ENCODE peak calls at places on chromosomes 7 and 10, in seven cellular contexts. One of them, this sample, is unnamed.
A peak's percentile ranks its signal among the peaks of the same experiment; 100 is the strongest.

GRCh38 chr10:117216611-117217195 is 19.4 kb downstream of the KCNK18 start:
- DNase-seq in gastrocnemius medialis: peak; percentile 18
- DNase-seq in CD4-positive, alpha-beta memory T cell: no peak
- DNase-seq in endodermal cell: peak; percentile 93
- DNase-seq in right cardiac atrium: peak; percentile 66
- DNase-seq in stomach: peak; percentile 73
- DNase-seq in lower lobe of right lung: peak; percentile 84
- DNase-seq in this sample: peak; percentile 65

GRCh38 chr7:29019275-29019820 is 61.2 kb upstream of the TRIL start:
- DNase-seq in right cardiac atrium: no peak
- DNase-seq in lower lobe of right lung: no peak
- DNase-seq in gastrocnemius medialis: no peak
- DNase-seq in CD4-positive, alpha-beta memory T cell: no peak
- DNase-seq in stomach: no peak
- DNase-seq in endodermal cell: no peak
- DNase-seq in this sample: no peak

GRCh38 chr7:140922741-140923345 is 1.9 kb downstream of the BRAF start:
- DNase-seq in right cardiac atrium: no peak
- DNase-seq in CD4-positive, alpha-beta memory T cell: no peak
- DNase-seq in gastrocnemius medialis: no peak
- DNase-seq in lower lobe of right lung: no peak
- DNase-seq in stomach: no peak
- DNase-seq in endodermal cell: no peak
- DNase-seq in this sample: no peak

GRCh38 chr7:133053321-133053891 is 28.5 kb downstream of the CHCHD3 start:
- DNase-seq in CD4-positive, alpha-beta memory T cell: no peak
- DNase-seq in endodermal cell: no peak
- DNase-seq in gastrocnemius medialis: peak; percentile 49
- DNase-seq in lower lobe of right lung: no peak
- DNase-seq in stomach: no peak
- DNase-seq in right cardiac atrium: no peak
- DNase-seq in this sample: no peak

GRCh38 chr10:16570731-16571130 is 49.1 kb upstream of the C1QL3 start:
- DNase-seq in stomach: no peak
- DNase-seq in endodermal cell: no peak
- DNase-seq in CD4-positive, alpha-beta memory T cell: no peak
- DNase-seq in right cardiac atrium: no peak
- DNase-seq in gastrocnemius medialis: no peak
- DNase-seq in lower lobe of right lung: no peak
- DNase-seq in this sample: no peak

GRCh38 chr7:8700076-8700624 is 266.7 kb downstream of the NXPH1 start:
- DNase-seq in CD4-positive, alpha-beta memory T cell: no peak
- DNase-seq in stomach: no peak
- DNase-seq in endodermal cell: no peak
- DNase-seq in lower lobe of right lung: no peak
- DNase-seq in gastrocnemius medialis: no peak
- DNase-seq in right cardiac atrium: no peak
- DNase-seq in this sample: no peak

GRCh38 chr7:46630031-46630430 is 709.0 kb upstream of the IGFBP3 start:
- DNase-seq in lower lobe of right lung: no peak
- DNase-seq in gastrocnemius medialis: no peak
- DNase-seq in stomach: no peak
- DNase-seq in CD4-positive, alpha-beta memory T cell: no peak
- DNase-seq in right cardiac atrium: no peak
- DNase-seq in endodermal cell: no peak
- DNase-seq in this sample: no peak

GRCh38 chr10:79472449-79472848 is 27.0 kb upstream of the ZCCHC24 start:
- DNase-seq in right cardiac atrium: no peak
- DNase-seq in gastrocnemius medialis: no peak
- DNase-seq in stomach: no peak
- DNase-seq in CD4-positive, alpha-beta memory T cell: no peak
- DNase-seq in endodermal cell: no peak
- DNase-seq in lower lobe of right lung: no peak
- DNase-seq in this sample: no peak

GRCh38 chr10:124388823-124389612 is 29.7 kb downstream of the OAT start:
- DNase-seq in endodermal cell: peak; percentile 95
- DNase-seq in gastrocnemius medialis: peak; percentile 79
- DNase-seq in right cardiac atrium: peak; percentile 88
- DNase-seq in stomach: peak; percentile 95
- DNase-seq in CD4-positive, alpha-beta memory T cell: peak; percentile 86
- DNase-seq in lower lobe of right lung: peak; percentile 93
- DNase-seq in this sample: peak; percentile 94

DNA sequence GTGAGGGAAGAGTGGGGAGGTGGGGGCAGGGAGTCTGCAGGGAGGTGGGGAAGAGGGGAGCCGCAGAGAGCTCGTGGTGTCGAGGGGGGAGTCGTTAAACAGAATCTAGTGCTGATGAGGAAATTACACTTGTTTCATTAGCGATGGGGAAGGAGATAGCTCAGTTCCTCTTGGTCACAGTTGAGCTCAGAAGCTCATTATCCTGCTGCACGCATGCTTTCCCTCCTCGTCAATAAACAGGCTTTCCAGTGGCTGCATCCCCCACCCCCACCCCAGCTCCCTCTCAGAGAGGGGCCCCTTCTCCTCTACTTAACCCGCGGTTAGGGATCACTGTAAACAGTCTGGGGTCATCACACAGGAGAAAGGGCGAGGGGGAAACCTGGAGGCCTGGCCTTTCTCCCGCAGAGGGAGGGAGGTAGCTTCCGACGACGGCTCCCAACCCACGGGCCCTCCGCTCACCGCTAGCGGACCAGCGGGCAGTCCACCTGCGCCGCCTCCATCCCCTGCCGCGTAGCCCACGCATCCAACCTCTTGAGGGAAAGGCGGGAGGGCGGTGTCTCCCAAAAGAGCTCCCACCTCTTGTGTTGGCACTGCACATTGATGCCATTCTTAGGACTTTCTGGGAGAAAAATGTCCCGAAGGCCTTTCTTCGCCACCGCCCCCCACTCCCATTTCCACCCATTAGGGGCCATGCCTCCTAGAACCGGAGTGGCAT is 80.7 kb downstream of the PAX2 start:
- DNase-seq in lower lobe of right lung: peak; percentile 15
- DNase-seq in CD4-positive, alpha-beta memory T cell: no peak
- DNase-seq in endodermal cell: peak; percentile 47
- DNase-seq in right cardiac atrium: no peak
- DNase-seq in gastrocnemius medialis: no peak
- DNase-seq in stomach: no peak
- DNase-seq in this sample: no peak
- H3K4me1 ChIP-seq in lower lobe of right lung: peaks cover 34% of the 10 kb centered on the region
- H3K4me1 ChIP-seq in CD4-positive, alpha-beta memory T cell: peaks cover 29% of the 10 kb centered on the region
- H3K4me1 ChIP-seq in endodermal cell: peaks cover 6% of the 10 kb centered on the region
- H3K4me1 ChIP-seq in right cardiac atrium: peaks cover 4% of the 10 kb centered on the region
- H3K4me1 ChIP-seq in gastrocnemius medialis: peaks cover 22% of the 10 kb centered on the region
- H3K4me1 ChIP-seq in stomach: peaks cover 43% of the 10 kb centered on the region
- H3K4me1 ChIP-seq in this sample: peaks cover 42% of the 10 kb centered on the region

DNA sequence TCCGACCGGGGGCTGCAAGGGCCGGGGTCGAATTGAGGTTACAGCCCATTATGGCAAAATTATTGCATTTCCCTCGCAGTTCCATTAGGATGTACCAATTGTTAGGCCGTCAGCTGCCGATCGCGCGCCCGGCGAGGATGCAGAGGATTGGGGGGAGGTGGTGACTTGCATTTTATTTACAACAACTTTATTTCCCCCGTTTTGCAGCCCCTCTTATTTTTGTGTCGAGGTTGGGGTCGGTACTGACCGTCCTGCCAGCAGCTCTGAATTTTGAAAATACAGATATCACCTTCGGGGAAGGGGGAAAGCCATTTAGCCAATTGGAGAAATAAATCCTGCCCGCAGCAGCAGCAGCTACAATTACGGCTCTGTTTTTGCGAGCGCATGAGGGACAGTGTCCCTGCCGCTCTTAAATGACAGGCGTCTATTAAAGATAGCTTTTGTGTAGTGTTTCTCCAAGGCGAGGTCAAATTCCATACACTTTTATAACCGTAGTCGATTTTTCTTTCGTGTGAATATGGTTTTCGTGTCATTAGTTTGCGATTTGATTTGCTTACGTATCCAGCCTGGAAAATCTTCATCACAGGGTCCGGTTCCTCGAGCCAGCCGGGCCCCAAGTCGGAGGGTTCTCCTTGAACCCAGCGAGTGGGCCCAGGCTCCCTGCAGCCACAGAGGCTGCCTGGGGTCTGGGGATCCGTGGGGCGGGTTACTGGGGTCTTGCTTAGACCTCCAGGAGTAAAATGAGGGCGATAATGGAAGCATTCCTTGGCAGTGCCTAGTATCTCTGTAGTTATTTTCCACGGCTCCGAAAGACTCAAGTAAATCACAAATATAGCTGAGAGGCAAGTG is 693 bp upstream of the HOXA5 start:
- DNase-seq in lower lobe of right lung: no peak
- DNase-seq in endodermal cell: no peak
- DNase-seq in stomach: no peak
- DNase-seq in CD4-positive, alpha-beta memory T cell: no peak
- DNase-seq in right cardiac atrium: no peak
- DNase-seq in gastrocnemius medialis: no peak
- DNase-seq in this sample: peak; percentile 53
- H3K4me3 ChIP-seq in lower lobe of right lung: peak overlapping the region; percentile 70
- H3K4me3 ChIP-seq in endodermal cell: no peak overlapping the region
- H3K4me3 ChIP-seq in stomach: peak overlapping the region; percentile 55
- H3K4me3 ChIP-seq in CD4-positive, alpha-beta memory T cell: no peak overlapping the region
- H3K4me3 ChIP-seq in right cardiac atrium: peak overlapping the region; percentile 64
- H3K4me3 ChIP-seq in gastrocnemius medialis: peak overlapping the region; percentile 14
- H3K4me3 ChIP-seq in this sample: no peak overlapping the region

DNA sequence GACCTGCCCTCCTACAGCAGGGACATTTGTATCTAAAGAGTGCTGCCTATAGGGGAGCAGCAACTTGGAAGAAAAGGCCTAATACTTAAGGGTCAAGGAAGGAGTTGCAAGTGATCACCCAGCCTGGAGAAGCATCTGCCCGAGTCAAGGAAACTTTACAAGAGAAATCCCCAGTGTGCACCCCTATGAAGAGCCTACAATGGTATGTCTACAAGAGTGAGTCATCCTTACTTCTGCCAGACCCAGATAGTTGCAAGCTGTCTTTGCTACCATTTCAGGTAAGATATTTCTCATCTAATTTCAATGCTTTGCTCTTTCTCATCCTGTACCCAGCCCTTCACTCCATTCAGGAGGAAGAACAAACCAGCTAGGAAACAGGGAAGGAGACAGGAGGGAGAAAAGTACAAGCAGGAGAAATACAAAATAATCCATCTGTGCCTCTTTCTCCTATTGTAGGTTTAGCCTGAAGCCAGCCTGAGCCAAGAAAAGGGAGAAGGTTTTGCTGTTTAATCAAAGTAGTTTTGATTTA is 34.4 kb upstream of the AGR3 start:
- DNase-seq in stomach: no peak
- DNase-seq in gastrocnemius medialis: no peak
- DNase-seq in endodermal cell: no peak
- DNase-seq in right cardiac atrium: no peak
- DNase-seq in lower lobe of right lung: no peak
- DNase-seq in CD4-positive, alpha-beta memory T cell: no peak
- DNase-seq in this sample: no peak
- H3K4me1 ChIP-seq in stomach: peaks cover 15% of the 10 kb centered on the region
- H3K4me1 ChIP-seq in gastrocnemius medialis: no peaks in the 10 kb centered on the region
- H3K4me1 ChIP-seq in endodermal cell: no peaks in the 10 kb centered on the region
- H3K4me1 ChIP-seq in right cardiac atrium: no peaks in the 10 kb centered on the region
- H3K4me1 ChIP-seq in lower lobe of right lung: peaks cover 4% of the 10 kb centered on the region
- H3K4me1 ChIP-seq in CD4-positive, alpha-beta memory T cell: no peaks in the 10 kb centered on the region
- H3K4me1 ChIP-seq in this sample: peaks cover 15% of the 10 kb centered on the region

GRCh38 chr7:104209063-104209462 is 1.2 kb upstream of the ORC5 start:
- DNase-seq in stomach: no peak
- DNase-seq in CD4-positive, alpha-beta memory T cell: no peak
- DNase-seq in gastrocnemius medialis: no peak
- DNase-seq in lower lobe of right lung: no peak
- DNase-seq in endodermal cell: no peak
- DNase-seq in right cardiac atrium: no peak
- DNase-seq in this sample: no peak
- H3K4me3 ChIP-seq in stomach: no peak overlapping the region
- H3K4me3 ChIP-seq in CD4-positive, alpha-beta memory T cell: no peak overlapping the region
- H3K4me3 ChIP-seq in gastrocnemius medialis: no peak overlapping the region
- H3K4me3 ChIP-seq in lower lobe of right lung: no peak overlapping the region
- H3K4me3 ChIP-seq in endodermal cell: no peak overlapping the region
- H3K4me3 ChIP-seq in right cardiac atrium: no peak overlapping the region
- H3K4me3 ChIP-seq in this sample: no peak overlapping the region

GRCh38 chr7:32868116-32868515 is 23.4 kb downstream of the KBTBD2 start:
- DNase-seq in right cardiac atrium: no peak
- DNase-seq in lower lobe of right lung: no peak
- DNase-seq in endodermal cell: no peak
- DNase-seq in gastrocnemius medialis: no peak
- DNase-seq in CD4-positive, alpha-beta memory T cell: no peak
- DNase-seq in stomach: peak; percentile 52
- DNase-seq in this sample: no peak
- H3K4me1 ChIP-seq in right cardiac atrium: no peaks in the 10 kb centered on the region
- H3K4me1 ChIP-seq in lower lobe of right lung: peaks cover 8% of the 10 kb centered on the region
- H3K4me1 ChIP-seq in endodermal cell: no peaks in the 10 kb centered on the region
- H3K4me1 ChIP-seq in gastrocnemius medialis: peaks cover 39% of the 10 kb centered on the region
- H3K4me1 ChIP-seq in CD4-positive, alpha-beta memory T cell: peaks cover 5% of the 10 kb centered on the region
- H3K4me1 ChIP-seq in stomach: peaks cover 30% of the 10 kb centered on the region
- H3K4me1 ChIP-seq in this sample: no peaks in the 10 kb centered on the region

DNA sequence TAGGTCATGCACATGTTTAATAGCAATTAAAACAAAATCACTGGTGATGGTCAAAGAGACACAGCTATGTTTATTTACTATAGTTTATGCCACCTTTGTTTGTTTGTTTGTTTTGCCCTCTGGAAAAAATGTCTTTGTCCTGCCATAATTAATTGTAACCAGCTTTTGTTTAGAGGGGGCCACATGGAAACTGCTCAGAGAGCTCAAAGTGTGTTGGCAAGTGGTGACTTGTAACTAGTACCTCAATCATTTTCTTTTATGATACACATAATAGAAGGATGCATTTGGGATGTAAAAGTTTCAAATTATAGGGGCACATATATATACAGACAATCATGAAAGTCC is 40.2 kb downstream of the GRK5 start:
- DNase-seq in CD4-positive, alpha-beta memory T cell: no peak
- DNase-seq in endodermal cell: no peak
- DNase-seq in gastrocnemius medialis: no peak
- DNase-seq in right cardiac atrium: no peak
- DNase-seq in lower lobe of right lung: no peak
- DNase-seq in stomach: no peak
- DNase-seq in this sample: no peak
- H3K4me3 ChIP-seq in CD4-positive, alpha-beta memory T cell: no peak overlapping the region
- H3K4me3 ChIP-seq in endodermal cell: no peak overlapping the region
- H3K4me3 ChIP-seq in gastrocnemius medialis: no peak overlapping the region
- H3K4me3 ChIP-seq in right cardiac atrium: no peak overlapping the region
- H3K4me3 ChIP-seq in lower lobe of right lung: no peak overlapping the region
- H3K4me3 ChIP-seq in stomach: no peak overlapping the region
- H3K4me3 ChIP-seq in this sample: no peak overlapping the region

DNA sequence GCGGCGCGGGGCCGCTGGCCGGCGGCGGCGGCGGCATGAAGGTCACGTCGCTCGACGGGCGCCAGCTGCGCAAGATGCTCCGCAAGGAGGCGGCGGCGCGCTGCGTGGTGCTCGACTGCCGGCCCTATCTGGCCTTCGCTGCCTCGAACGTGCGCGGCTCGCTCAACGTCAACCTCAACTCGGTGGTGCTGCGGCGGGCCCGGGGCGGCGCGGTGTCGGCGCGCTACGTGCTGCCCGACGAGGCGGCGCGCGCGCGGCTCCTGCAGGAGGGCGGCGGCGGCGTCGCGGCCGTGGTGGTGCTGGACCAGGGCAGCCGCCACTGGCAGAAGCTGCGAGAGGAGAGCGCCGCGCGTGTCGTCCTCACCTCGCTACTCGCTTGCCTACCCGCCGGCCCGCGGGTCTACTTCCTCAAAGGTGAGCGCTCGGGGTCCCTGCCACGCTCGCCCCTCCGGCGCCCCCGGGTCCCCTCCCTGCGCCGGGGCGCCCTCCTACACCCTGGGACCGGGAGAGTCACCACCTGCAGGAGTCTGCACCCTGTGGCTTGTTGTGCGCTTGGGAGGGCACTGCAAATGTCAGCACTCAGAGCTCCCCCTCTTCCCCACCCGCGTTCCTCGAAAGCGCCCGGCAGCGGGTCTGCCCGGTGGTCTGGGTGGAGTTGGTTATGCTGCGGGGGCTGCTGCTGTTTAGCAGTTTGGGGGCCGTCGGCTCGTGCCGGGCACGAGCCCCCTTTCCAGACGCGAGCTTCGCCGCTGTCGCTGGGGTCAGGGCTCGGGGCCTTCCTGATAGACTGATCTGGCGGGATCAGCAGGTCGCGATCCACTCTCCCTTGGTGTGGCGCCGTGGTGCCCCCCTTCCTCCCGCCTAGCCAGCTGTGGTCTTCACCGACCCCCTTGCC is 627 bp downstream of the DUSP5 start:
- DNase-seq in right cardiac atrium: peak; percentile 69
- DNase-seq in CD4-positive, alpha-beta memory T cell: peak; percentile 68
- DNase-seq in endodermal cell: peak; percentile 78
- DNase-seq in stomach: peak; percentile 51
- DNase-seq in lower lobe of right lung: peak; percentile 80
- DNase-seq in gastrocnemius medialis: no peak
- DNase-seq in this sample: peak; percentile 52
- H3K4me1 ChIP-seq in right cardiac atrium: peaks cover 21% of the 10 kb centered on the region
- H3K4me1 ChIP-seq in CD4-positive, alpha-beta memory T cell: peaks cover 60% of the 10 kb centered on the region
- H3K4me1 ChIP-seq in endodermal cell: peaks cover 22% of the 10 kb centered on the region
- H3K4me1 ChIP-seq in stomach: peaks cover 69% of the 10 kb centered on the region
- H3K4me1 ChIP-seq in lower lobe of right lung: peaks cover 65% of the 10 kb centered on the region
- H3K4me1 ChIP-seq in gastrocnemius medialis: peaks cover 8% of the 10 kb centered on the region
- H3K4me1 ChIP-seq in this sample: peaks cover 63% of the 10 kb centered on the region